ENCODE peak calls at places on chromosomes 5 and 9, in four cellular contexts. H, N, I and X are unnamed samples.

GRCh38 chr5:59798862-59799667 is 94.5 kb downstream of the PDE4D start:
- DNase-seq in H (no peak), N (no peak), I (no peak), X (no peak)

GRCh38 chr5:168364738-168365550 is 73.5 kb downstream of the WWC1 start:
- DNase-seq in H (no peak), N (no peak), I (no peak), X (peak)

GRCh38 chr5:145237843-145238242 is 597.3 kb downstream of the PRELID2 start:
- DNase-seq in H (no peak), N (no peak), I (no peak), X (peak)

GRCh38 chr5:143870871-143871632 is 59.1 kb downstream of the HMHB1 start:
- DNase-seq in H (no peak), N (no peak), I (no peak), X (no peak)

GRCh38 chr5:66323142-66323890 is 179.2 kb downstream of the SREK1 start:
- DNase-seq in H (no peak), N (no peak), I (no peak), X (no peak)

GRCh38 chr5:42855811-42856210 is 44.1 kb upstream of the SELENOP start:
- DNase-seq in H (no peak), N (no peak), I (no peak), X (no peak)

GRCh38 chr9:98796364-98797101 is at the start of gene ANKS6:
- DNase-seq in H (peak), N (peak), I (peak), X (peak)

GRCh38 chr5:116669261-116670049 is 94.8 kb upstream of the SEMA6A start:
- DNase-seq in H (no peak), N (no peak), I (no peak), X (no peak)

GRCh38 chr9:92973700-92974099 is 26.4 kb downstream of the FGD3 start:
- DNase-seq in H (no peak), N (no peak), I (no peak), X (no peak)

GRCh38 chr9:2729003-2729402 is 11.7 kb downstream of the KCNV2 start:
- DNase-seq in H (no peak), N (no peak), I (no peak), X (no peak)

GRCh38 chr9:98627291-98627690 is 81.4 kb downstream of the GABBR2 start:
- DNase-seq in H (no peak), N (no peak), I (no peak), X (no peak)

GRCh38 chr5:122401991-122402710 is 90.1 kb downstream of the SNCAIP start:
- DNase-seq in H (no peak), N (no peak), I (no peak), X (no peak)

GRCh38 chr5:120098902-120099301 is 365.2 kb upstream of the PRR16 start:
- DNase-seq in H (no peak), N (no peak), I (no peak), X (no peak)

GRCh38 chr9:113886933-113887332 is 10.8 kb downstream of the ZNF618 start:
- DNase-seq in H (no peak), N (no peak), I (no peak), X (no peak)